ENCODE peak calls at places on chromosomes 5 and 9, in seven cellular contexts. I is foreskin fibroblast, Z is GM13977, N is hypothalamus, H is activated T-helper 1 cell treated with Interleukin-2 at 50 U/mL for 16 hours, J is NCI-H2081, M is fibroblast of the aortic adventitia. T is an unnamed sample.

GRCh38 chr5:5340206-5340729 is 82.2 kb upstream of the ICE1 start:
- DNase-seq in I (peak; percentile 96), J (no peak), M (peak; percentile 90), H (no peak), N (no peak), Z (no peak), T (no peak)

GRCh38 chr5:158303883-158304282 is 444.9 kb upstream of the CLINT1 start:
- DNase-seq in J (no peak), M (no peak), Z (no peak), I (no peak), N (no peak), H (no peak), T (no peak)

GRCh38 chr9:23750808-23751207 is 75.2 kb downstream of the ELAVL2 start:
- DNase-seq in Z (no peak), J (no peak), N (no peak), H (no peak), I (no peak), M (no peak), T (no peak)

GRCh38 chr9:84271004-84271886 is 69.3 kb downstream of the SLC28A3 start:
- DNase-seq in Z (peak; percentile 64), H (no peak), N (peak; percentile 67), J (no peak), M (peak; percentile 33), I (peak; percentile 81), T (no peak)

GRCh38 chr9:131732061-131732526 is 7.8 kb downstream of the RAPGEF1 start:
- DNase-seq in I (peak; percentile 93), H (no peak), M (peak; percentile 52), Z (peak; percentile 24), J (peak; percentile 35), N (no peak), T (no peak)

GRCh38 chr9:4180907-4181605 is 118.8 kb downstream of the GLIS3 start:
- DNase-seq in M (no peak), Z (no peak), J (no peak), I (no peak), H (no peak), N (no peak), T (no peak)

GRCh38 chr5:103218164-103218563 is 40.4 kb upstream of the MACIR start:
- DNase-seq in H (no peak), N (no peak), Z (no peak), M (peak; percentile 94), J (no peak), I (peak; percentile 4), T (no peak)

GRCh38 chr5:93403529-93403928 is 177.5 kb downstream of the NR2F1-AS1 start:
- DNase-seq in Z (no peak), I (peak; percentile 23), N (no peak), M (no peak), J (peak; percentile 7), H (no peak), T (no peak)

GRCh38 chr9:14372437-14373318 is 58.7 kb upstream of the NFIB start:
- DNase-seq in M (peak; percentile 81), N (no peak), Z (no peak), J (no peak), I (peak; percentile 86), H (no peak), T (no peak)

GRCh38 chr5:117748336-117748735 is 1173.7 kb upstream of the SEMA6A start:
- DNase-seq in M (no peak), J (no peak), I (no peak), H (no peak), Z (no peak), N (no peak), T (no peak)

GRCh38 chr5:1214936-1215220 is 10.3 kb upstream of the SLC6A18 start:
- DNase-seq in J (no peak), N (no peak), I (no peak), Z (no peak), M (no peak), H (no peak), T (no peak)

T was measured in NCI-H774.